ENCODE peak calls at places on chromosome 4, in five cellular contexts. W, T, Q, C and P are unnamed samples.

GRCh38 chr4:74297556-74297955 is 10.7 kb upstream of the EPGN start:
- DNase-seq in Q (no peak), T (no peak), W (no peak), C (no peak), P (no peak)

GRCh38 chr4:76435689-76436176 is 704 bp downstream of the SHROOM3 start:
- DNase-seq in C (no peak), W (no peak), T (no peak), Q (no peak), P (no peak)

GRCh38 chr4:146273204-146273901 is 59.0 kb downstream of the REELD1 start:
- DNase-seq in Q (no peak), T (no peak), C (no peak), W (no peak), P (no peak)

GRCh38 chr4:106039796-106040195 is 144.5 kb downstream of the NPNT start:
- DNase-seq in T (no peak), Q (no peak), C (no peak), W (no peak), P (no peak)

GRCh38 chr4:174423257-174423944 is 98.9 kb downstream of the HPGD start:
- DNase-seq in T (no peak), C (no peak), W (no peak), Q (peak), P (no peak)

GRCh38 chr4:41067369-41067768 is 147.0 kb downstream of the APBB2 start:
- DNase-seq in W (no peak), T (no peak), Q (no peak), C (no peak), P (no peak)

GRCh38 chr4:52841707-52842456 is 20.2 kb upstream of the RASL11B start:
- DNase-seq in C (no peak), Q (peak), W (no peak), T (no peak), P (no peak)

GRCh38 chr4:42865572-42866189 is 26.8 kb upstream of the GRXCR1 start:
- DNase-seq in C (peak), T (no peak), Q (peak), W (no peak), P (no peak)

GRCh38 chr4:189659302-189659701 is 281.4 kb upstream of the FRG1 start:
- DNase-seq in C (no peak), W (no peak), T (no peak), Q (no peak), P (peak)

GRCh38 chr4:26330946-26331345 is 10.1 kb downstream of the RBPJ start:
- DNase-seq in C (no peak), Q (no peak), W (no peak), T (no peak), P (no peak)

GRCh38 chr4:763191-763810 is 57.7 kb downstream of the PCGF3 start:
- DNase-seq in C (no peak), Q (no peak), T (no peak), W (no peak), P (no peak)

GRCh38 chr4:98446499-98447375 is 185.6 kb downstream of the RAP1GDS1 start:
- DNase-seq in C (peak), Q (peak), W (no peak), T (no peak), P (peak)

GRCh38 chr4:26060286-26060685 is 146.3 kb downstream of the SMIM20 start:
- DNase-seq in T (no peak), Q (no peak), C (no peak), W (no peak), P (no peak)

GRCh38 chr4:81528979-81529378 is 57.3 kb upstream of the RASGEF1B start:
- DNase-seq in C (no peak), T (no peak), W (no peak), Q (no peak), P (no peak)

GRCh38 chr4:77473509-77473908 is 132.1 kb upstream of the CXCL13 start:
- DNase-seq in Q (no peak), W (no peak), C (no peak), T (no peak), P (no peak)

GRCh38 chr4:138724530-138724929 is 291.1 kb upstream of the NOCT start:
- DNase-seq in C (no peak), W (no peak), Q (no peak), T (no peak), P (no peak)

GRCh38 chr4:7828926-7829325 is 110.7 kb downstream of the AFAP1 start:
- DNase-seq in Q (no peak), C (no peak), T (no peak), W (peak), P (no peak)

GRCh38 chr4:110152386-110152785 is 46.0 kb downstream of the ELOVL6 start:
- DNase-seq in W (no peak), C (no peak), Q (no peak), T (no peak), P (no peak)

GRCh38 chr4:40713798-40714197 is 36.0 kb upstream of the NSUN7 start:
- DNase-seq in C (no peak), Q (no peak), W (no peak), T (no peak), P (no peak)

GRCh38 chr4:16239086-16239485 is 12.8 kb upstream of the TAPT1 start:
- DNase-seq in Q (no peak), C (no peak), T (no peak), W (no peak), P (no peak)

GRCh38 chr4:73343432-73343831 is 60.7 kb upstream of the ALB start:
- DNase-seq in T (no peak), C (no peak), Q (no peak), W (no peak), P (no peak)

GRCh38 chr4:125091031-125091540 is 223.7 kb upstream of the FAT4 start:
- DNase-seq in T (no peak), Q (no peak), C (no peak), W (no peak), P (no peak)

GRCh38 chr4:68962868-68963267 is 11.3 kb upstream of the UGT2A3 start:
- DNase-seq in W (no peak), T (no peak), C (no peak), Q (no peak), P (no peak)

GRCh38 chr4:159455675-159456235 is 352.9 kb downstream of the RAPGEF2 start:
- DNase-seq in C (no peak), T (no peak), Q (no peak), W (no peak), P (no peak)

GRCh38 chr4:100754741-100755140 is 236.9 kb upstream of the EMCN start:
- DNase-seq in C (no peak), T (no peak), W (no peak), Q (no peak), P (no peak)

GRCh38 chr4:77010841-77011354 is 61.3 kb downstream of the SEPTIN11 start:
- DNase-seq in T (no peak), Q (no peak), C (no peak), W (no peak), P (no peak)

GRCh38 chr4:168550071-168550766 is 53.4 kb downstream of the PALLD start:
- DNase-seq in T (no peak), C (no peak), W (no peak), Q (no peak), P (no peak)

GRCh38 chr4:152478456-152479237 is 57.2 kb downstream of the FBXW7 start:
- DNase-seq in Q (no peak), T (no peak), W (no peak), C (no peak), P (no peak)
- H3K27ac ChIP-seq in Q (no peak), T (no peak), W (no peak), C (no peak), P (no peak)

GRCh38 chr4:153518637-153519384 is 52.7 kb downstream of the TMEM131L start:
- DNase-seq in W (no peak), T (no peak), Q (peak), C (no peak), P (no peak)
- TF ChIP-seq EP300 in W (no peak), T (no peak), Q (no peak), C (no peak), P (no peak)

GRCh38 chr4:157010630-157011029 is 39.0 kb upstream of the PDGFC start:
- DNase-seq in W (no peak), T (no peak), C (no peak), Q (no peak), P (no peak)

GRCh38 chr4:157005193-157005592 is 33.6 kb upstream of the PDGFC start:
- DNase-seq in W (no peak), T (no peak), C (no peak), Q (no peak), P (no peak)

GRCh38 chr4:157004279-157005161 is 32.9 kb upstream of the PDGFC start:
- DNase-seq in T (no peak), W (no peak), C (no peak), Q (no peak), P (no peak)

DNA sequence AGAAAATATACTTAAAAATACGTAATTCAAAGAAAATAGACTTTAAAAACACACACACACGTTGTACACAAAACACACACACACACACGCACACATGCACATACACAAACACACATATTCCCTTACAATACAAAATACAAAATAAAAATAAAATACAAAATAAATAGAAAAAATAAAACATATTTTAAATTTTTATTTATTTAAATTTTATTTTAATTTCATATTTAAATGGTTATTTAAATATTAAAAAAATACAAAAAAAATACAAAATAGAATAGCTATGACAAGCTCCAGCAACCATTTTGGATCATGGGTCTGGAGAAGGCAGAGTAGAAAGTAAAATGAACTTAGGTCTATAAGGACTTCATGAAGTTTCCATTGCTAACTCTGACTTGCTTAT is 34.2 kb upstream of the PDGFC start:
- DNase-seq in C (no peak), T (no peak), W (no peak), Q (no peak), P (no peak)
- TF ChIP-seq POLR2AphosphoS5 in C (no peak), T (no peak), W (no peak), Q (no peak), P (no peak)

DNA sequence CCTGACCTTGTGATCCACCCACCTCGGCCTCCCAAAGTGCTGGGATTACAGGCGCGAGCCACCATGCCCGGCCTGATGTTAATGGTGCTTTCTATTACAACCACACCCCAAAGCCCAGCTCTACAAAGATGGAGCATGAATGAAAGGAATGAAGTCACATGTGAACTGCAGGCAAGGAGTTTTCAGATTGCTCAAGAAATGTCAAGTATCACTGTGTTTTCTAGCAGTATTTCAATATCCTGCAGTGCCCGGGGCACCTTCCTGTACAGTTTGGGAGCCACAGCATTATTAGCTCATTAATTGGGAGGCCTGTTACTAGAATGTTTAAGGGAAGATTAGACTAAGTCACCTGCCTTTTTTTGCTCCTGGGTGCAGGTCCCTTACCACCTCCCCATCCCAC is 40.1 kb downstream of the PRIMPOL start:
- DNase-seq in W (no peak), C (no peak), T (no peak), Q (no peak), P (no peak)
- H3K27ac ChIP-seq in W (no peak), C (no peak), T (no peak), Q (no peak), P (no peak)

GRCh38 chr4:3486556-3487270 is 23.6 kb downstream of the DOK7 start:
- DNase-seq in C (no peak), W (no peak), T (peak), Q (no peak), P (no peak)
- TF ChIP-seq EP300 in C (no peak), W (no peak), T (no peak), Q (no peak), P (no peak)

GRCh38 chr4:107931775-107932321 is 499 bp downstream of the CYP2U1 start:
- DNase-seq in C (no peak), W (peak), T (peak), Q (no peak), P (no peak)

GRCh38 chr4:107937040-107937439 is 5.7 kb downstream of the CYP2U1 start:
- DNase-seq in Q (no peak), C (no peak), W (no peak), T (no peak), P (no peak)

GRCh38 chr4:107935246-107935645 is 3.9 kb downstream of the CYP2U1 start:
- DNase-seq in W (no peak), T (no peak), Q (no peak), C (no peak), P (no peak)

GRCh38 chr4:107930821-107931774 is at the start of gene CYP2U1:
- DNase-seq in T (peak), C (peak), Q (peak), W (peak), P (peak)
- TF ChIP-seq POLR2AphosphoS5 in T (peak), C (peak), Q (peak), W (peak), P (peak)

DNA sequence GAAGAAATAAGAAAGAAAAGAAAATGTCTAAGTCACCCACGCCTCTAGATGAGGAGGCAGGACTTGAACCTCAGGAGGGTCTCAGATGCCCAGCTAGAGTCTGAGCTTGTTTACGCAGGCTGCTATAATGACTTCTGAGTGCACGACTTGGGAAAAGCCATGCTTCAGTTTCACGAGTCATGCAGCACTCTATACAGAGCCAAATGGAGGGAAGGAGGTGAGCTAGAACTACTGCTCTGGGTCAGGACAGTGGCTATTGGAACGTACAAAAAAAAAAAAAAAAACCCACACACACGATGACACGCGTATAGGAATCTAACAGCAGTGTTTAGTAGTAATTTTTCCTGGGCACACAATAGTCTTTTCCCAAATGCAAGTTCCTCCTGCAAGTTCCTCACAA is 36.8 kb downstream of the IRF2 start:
- DNase-seq in W (no peak), C (no peak), Q (no peak), T (no peak), P (no peak)
- H3K27ac ChIP-seq in W (no peak), C (peak), Q (no peak), T (peak), P (no peak)